ENCODE peak calls at places on chromosome 16, in seven cellular contexts. S is mesendoderm, T is IMR-90, B is neuronal stem cell, V is H9, O is H1, J is trophoblast cell. E is an unnamed sample.

GRCh38 chr16:14487579-14487978 is 142.5 kb downstream of the PARN start:
- DNase-seq in S (peak), T (no peak), B (no peak), V (no peak), O (no peak), J (no peak), E (no peak)

GRCh38 chr16:4390266-4391260 is 18.9 kb downstream of the VASN start:
- DNase-seq in S (peak), T (no peak), B (no peak), V (peak), O (no peak), J (peak), E (no peak)

GRCh38 chr16:14489460-14489859 is 140.6 kb downstream of the PARN start:
- DNase-seq in S (peak), T (peak), B (no peak), V (peak), O (no peak), J (peak), E (peak)

GRCh38 chr16:24734382-24734781 is 4.9 kb downstream of the TNRC6A start:
- DNase-seq in S (no peak), T (peak), B (no peak), V (no peak), O (no peak), J (peak), E (peak)

GRCh38 chr16:81632392-81633146 is 146.5 kb upstream of the PLCG2 start:
- DNase-seq in S (no peak), T (peak), B (no peak), V (no peak), O (no peak), J (peak), E (peak)

GRCh38 chr16:63613701-63614100 is 1508.2 kb downstream of the CDH11 start:
- DNase-seq in S (no peak), T (peak), B (no peak), V (no peak), O (no peak), J (no peak), E (peak)

GRCh38 chr16:27618611-27619380 is 68.9 kb downstream of the KATNIP start:
- DNase-seq in S (no peak), T (no peak), B (no peak), V (no peak), O (no peak), J (no peak), E (no peak)

GRCh38 chr16:88505405-88506082 is 52.5 kb downstream of the ZFPM1 start:
- DNase-seq in S (peak), T (no peak), B (no peak), V (peak), O (peak), J (no peak), E (no peak)

GRCh38 chr16:10862432-10862831 is 14.6 kb upstream of the CIITA start:
- DNase-seq in S (no peak), T (peak), B (no peak), V (no peak), O (no peak), J (peak), E (no peak)

GRCh38 chr16:23504453-23505179 is 5.7 kb downstream of the GGA2 start:
- DNase-seq in S (peak), T (peak), B (peak), V (peak), O (peak), J (peak), E (peak)

GRCh38 chr16:53504161-53504663 is 1.2 kb upstream of the AKTIP start:
- DNase-seq in S (peak), T (peak), B (no peak), V (no peak), O (no peak), J (peak), E (no peak)

GRCh38 chr16:2686912-2687507 is 4.7 kb downstream of the KCTD5 start:
- DNase-seq in S (no peak), T (no peak), B (no peak), V (no peak), O (no peak), J (no peak), E (no peak)

GRCh38 chr16:69748694-69749345 is 5.9 kb downstream of the NOB1 start:
- DNase-seq in S (no peak), T (no peak), B (no peak), V (no peak), O (no peak), J (no peak), E (no peak)

GRCh38 chr16:69745232-69745612 is 9.5 kb downstream of the NOB1 start:
- DNase-seq in S (no peak), T (no peak), B (no peak), V (no peak), O (no peak), J (no peak), E (no peak)

GRCh38 chr16:69744363-69745231 is 10.1 kb downstream of the NOB1 start:
- DNase-seq in S (no peak), T (no peak), B (no peak), V (no peak), O (no peak), J (no peak), E (no peak)

GRCh38 chr16:69747115-69747514 is 7.6 kb downstream of the NOB1 start:
- DNase-seq in S (peak), T (no peak), B (no peak), V (no peak), O (no peak), J (peak), E (no peak)

GRCh38 chr16:69745959-69746358 is 8.8 kb downstream of the NOB1 start:
- DNase-seq in S (no peak), T (no peak), B (no peak), V (no peak), O (no peak), J (no peak), E (no peak)
- H3K4ac ChIP-seq in S (no peak), T (no peak), B (no peak), V (no peak), O (no peak), J (no peak), E (no peak)

DNA sequence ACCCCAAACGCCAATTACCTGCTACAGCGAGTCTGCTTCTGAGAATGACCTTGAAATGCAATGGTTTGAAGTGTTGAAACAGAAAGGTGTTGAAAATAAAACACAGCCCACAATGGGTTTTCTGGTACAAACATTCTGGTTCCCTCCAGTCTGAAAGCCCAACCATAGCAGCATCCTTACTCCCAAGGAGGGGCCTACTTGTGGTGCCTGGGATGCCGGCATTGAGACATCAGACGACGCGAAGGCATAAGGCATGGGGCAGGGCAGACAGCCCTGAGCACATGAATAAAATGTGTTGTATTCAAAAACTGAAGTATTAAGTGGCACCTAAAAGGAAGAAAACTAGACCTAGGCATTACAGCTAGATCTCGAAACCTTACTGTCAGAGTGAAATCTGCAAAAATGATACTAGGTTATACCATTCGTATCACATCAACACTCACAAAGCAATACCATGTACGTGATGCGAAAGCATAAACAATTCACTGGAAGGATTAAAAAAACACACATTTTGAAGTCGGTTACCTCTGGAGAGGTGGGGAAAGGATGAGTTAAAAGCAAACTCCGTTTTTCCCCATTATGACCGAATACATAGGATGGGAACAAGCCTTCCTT is 750 bp downstream of the NUDT21 start:
- DNase-seq in S (peak), T (peak), B (no peak), V (no peak), O (no peak), J (no peak), E (peak)
- H3K4ac ChIP-seq in S (no peak), T (peak), B (no peak), V (no peak), O (no peak), J (peak), E (peak)

GRCh38 chr16:18938986-18939385 is 12.8 kb upstream of the SMG1 start:
- DNase-seq in S (no peak), T (no peak), B (no peak), V (no peak), O (no peak), J (peak), E (no peak)
- H3K4ac ChIP-seq in S (no peak), T (no peak), B (no peak), V (no peak), O (no peak), J (no peak), E (no peak)

DNA sequence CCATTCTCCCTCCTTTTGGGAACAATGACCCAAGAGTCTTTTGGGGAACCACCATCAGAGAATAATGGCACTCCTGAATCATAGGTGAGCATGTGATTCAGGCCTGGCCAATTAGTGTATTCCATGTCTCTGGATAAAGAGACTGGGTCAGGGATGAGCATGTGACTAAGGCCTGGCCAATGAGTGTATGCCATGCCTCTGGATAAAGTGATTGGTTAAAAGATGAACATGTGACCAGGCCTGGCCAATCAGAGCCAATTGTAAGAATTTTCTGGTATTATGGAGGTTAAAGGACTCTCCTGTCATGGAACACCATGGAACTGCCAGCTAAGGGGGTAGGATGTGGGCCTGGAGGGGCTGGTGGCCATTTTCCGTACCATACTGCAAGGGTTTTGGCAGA is 194.3 kb downstream of the C16orf78 start:
- DNase-seq in S (peak), T (no peak), B (no peak), V (no peak), O (no peak), J (no peak), E (no peak)
- H3K4ac ChIP-seq in S (no peak), T (no peak), B (no peak), V (no peak), O (no peak), J (no peak), E (no peak)

GRCh38 chr16:35743101-35743692 is 2283.8 kb downstream of the TP53TG3F start:
- DNase-seq in S (no peak), T (no peak), B (no peak), V (no peak), O (no peak), J (no peak), E (no peak)
- H3K4ac ChIP-seq in S (no peak), T (no peak), B (no peak), V (no peak), O (no peak), J (no peak), E (no peak)

GRCh38 chr16:7871979-7872378 is 539.3 kb downstream of the RBFOX1 start:
- DNase-seq in S (no peak), T (no peak), B (no peak), V (no peak), O (no peak), J (no peak), E (no peak)

GRCh38 chr16:7866144-7866543 is 533.5 kb downstream of the RBFOX1 start:
- DNase-seq in S (peak), T (no peak), B (no peak), V (no peak), O (no peak), J (no peak), E (no peak)

GRCh38 chr16:7861891-7862585 is 529.4 kb downstream of the RBFOX1 start:
- DNase-seq in S (peak), T (no peak), B (no peak), V (no peak), O (no peak), J (no peak), E (no peak)

GRCh38 chr16:7871371-7871770 is 538.7 kb downstream of the RBFOX1 start:
- DNase-seq in S (no peak), T (no peak), B (no peak), V (no peak), O (no peak), J (no peak), E (no peak)

DNA sequence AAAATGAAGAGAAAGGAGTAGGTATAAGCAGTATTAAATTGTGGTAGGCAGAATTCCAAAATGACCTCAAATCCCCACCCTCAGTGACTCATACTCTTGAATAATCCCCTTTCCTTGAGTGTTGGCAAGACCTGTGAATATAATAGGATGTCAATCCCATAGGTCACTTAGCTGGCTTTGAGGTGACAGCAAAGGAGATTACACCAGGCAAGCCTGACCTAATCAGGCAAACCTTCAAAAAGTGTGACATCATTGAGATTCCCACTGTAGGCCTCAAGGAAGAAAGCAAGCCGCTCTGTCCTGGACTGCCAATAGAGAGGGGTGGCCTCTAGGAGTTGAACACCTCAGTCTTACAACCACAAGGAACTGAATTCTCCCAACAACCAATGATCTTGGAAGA is 535.2 kb downstream of the RBFOX1 start:
- DNase-seq in S (peak), T (no peak), B (no peak), V (no peak), O (no peak), J (no peak), E (no peak)
- H3K4ac ChIP-seq in S (no peak), T (no peak), B (no peak), V (no peak), O (no peak), J (no peak), E (no peak)

DNA sequence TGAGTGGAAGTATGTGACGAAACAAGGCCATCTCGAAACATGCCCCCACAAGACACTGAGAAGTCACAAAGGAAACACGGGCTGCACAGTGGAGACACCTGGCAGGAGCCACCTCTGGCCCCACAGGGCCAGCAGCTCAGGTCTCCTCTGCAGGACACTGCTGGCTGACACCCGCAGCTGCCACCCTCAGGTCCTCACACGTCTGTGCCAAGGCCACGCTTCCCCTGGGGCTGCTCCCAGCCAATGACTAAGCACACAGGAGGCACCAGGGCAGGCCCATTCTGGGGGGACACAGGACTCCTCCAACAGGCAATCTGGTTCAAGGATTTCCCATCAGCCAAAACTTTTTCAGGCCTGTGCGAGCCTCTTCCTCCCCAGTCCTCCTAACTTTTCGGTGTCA is 36.4 kb downstream of the MBTPS1 start:
- DNase-seq in S (no peak), T (no peak), B (no peak), V (no peak), O (no peak), J (no peak), E (no peak)
- H3K4ac ChIP-seq in S (no peak), T (no peak), B (no peak), V (no peak), O (no peak), J (no peak), E (no peak)